ENCODE peak calls at places on chromosomes 4 and X, in five cellular contexts. Y, F, G, V and K are unnamed samples.
A peak's percentile ranks its signal among the peaks of the same experiment; 100 is the strongest.

GRCh38 chr4:100008048-100008447 is 58.0 kb upstream of the H2AZ1 start:
- DNase-seq in V (peak; percentile 74), G (no peak), F (peak; percentile 40), Y (no peak), K (peak; percentile 15)

GRCh38 chr4:57763070-57763469 is 652.9 kb upstream of the IGFBP7 start:
- DNase-seq in G (no peak), F (no peak), Y (no peak), V (no peak), K (no peak)

GRCh38 chr4:151455212-151455611 is 46.2 kb downstream of the FHIP1A start:
- DNase-seq in V (no peak), Y (no peak), G (no peak), F (no peak), K (no peak)

GRCh38 chr4:165967486-165967885 is 94.4 kb downstream of the TLL1 start:
- DNase-seq in Y (no peak), V (no peak), F (no peak), G (no peak), K (no peak)

GRCh38 chrX:111386884-111387283 is 25.1 kb downstream of the DCX start:
- DNase-seq in V (no peak), G (no peak), F (no peak), Y (no peak), K (no peak)

GRCh38 chr4:1049591-1049905 is 38.1 kb downstream of the FGFRL1 start:
- DNase-seq in F (no peak), V (no peak), G (no peak), Y (peak; percentile 18), K (no peak)

GRCh38 chr4:152513078-152513477 is 22.8 kb downstream of the FBXW7 start:
- DNase-seq in F (no peak), G (no peak), Y (no peak), V (no peak), K (no peak)

GRCh38 chr4:39685990-39686389 is 11.9 kb upstream of the UBE2K start:
- DNase-seq in F (no peak), G (no peak), Y (no peak), V (no peak), K (no peak)

GRCh38 chr4:10078481-10079233 is 37.9 kb downstream of the WDR1 start:
- DNase-seq in G (no peak), V (no peak), F (no peak), Y (peak; percentile 10), K (no peak)

GRCh38 chrX:37796805-37797204 is 16.9 kb downstream of the CYBB start:
- DNase-seq in G (no peak), Y (no peak), F (no peak), V (no peak), K (peak; percentile 1)

GRCh38 chr4:137307806-137308205 is 224.5 kb downstream of the PCDH18 start:
- DNase-seq in F (peak; percentile 82), G (no peak), Y (peak; percentile 21), V (peak; percentile 82), K (peak; percentile 84)

GRCh38 chrX:39905946-39906345 is 191.8 kb downstream of the BCOR start:
- DNase-seq in Y (no peak), V (no peak), G (peak; percentile 12), F (no peak), K (no peak)

GRCh38 chrX:115366535-115366934 is 77.0 kb downstream of the LUZP4 start:
- DNase-seq in G (no peak), F (no peak), V (no peak), Y (no peak), K (no peak)

GRCh38 chr4:81606166-81606565 is 134.5 kb upstream of the RASGEF1B start:
- DNase-seq in Y (no peak), G (no peak), V (no peak), F (no peak), K (no peak)

GRCh38 chr4:81604683-81605082 is 133.0 kb upstream of the RASGEF1B start:
- DNase-seq in V (no peak), F (no peak), G (no peak), Y (no peak), K (no peak)

GRCh38 chr4:81607947-81608346 is 136.2 kb upstream of the RASGEF1B start:
- DNase-seq in Y (no peak), G (no peak), F (no peak), V (no peak), K (no peak)

GRCh38 chr4:81605278-81605677 is 133.6 kb upstream of the RASGEF1B start:
- DNase-seq in Y (no peak), G (no peak), V (no peak), F (no peak), K (no peak)

GRCh38 chr4:81606796-81607550 is 135.3 kb upstream of the RASGEF1B start:
- DNase-seq in F (peak; percentile 51), Y (no peak), G (no peak), V (no peak), K (peak; percentile 45)
- H3K27ac ChIP-seq in F (no peak overlapping the region), Y (no peak overlapping the region), G (no peak overlapping the region), V (no peak overlapping the region), K (no peak overlapping the region)

GRCh38 chrX:20432746-20433374 is 166.2 kb upstream of the RPS6KA3 start:
- DNase-seq in F (no peak), V (no peak), Y (no peak), G (no peak), K (no peak)

GRCh38 chrX:20433376-20433775 is 166.7 kb upstream of the RPS6KA3 start:
- DNase-seq in V (peak; percentile 24), F (no peak), Y (no peak), G (no peak), K (no peak)

GRCh38 chrX:20431486-20431885 is 164.8 kb upstream of the RPS6KA3 start:
- DNase-seq in G (no peak), F (no peak), V (no peak), Y (no peak), K (no peak)

GRCh38 chrX:20435913-20436312 is 169.2 kb upstream of the RPS6KA3 start:
- DNase-seq in Y (no peak), G (no peak), V (no peak), F (no peak), K (no peak)

GRCh38 chrX:20432048-20432447 is 165.3 kb upstream of the RPS6KA3 start:
- DNase-seq in Y (no peak), V (peak; percentile 59), F (peak; percentile 52), G (no peak), K (peak; percentile 86)
- H3K9me3 ChIP-seq in Y (no peaks in the 10 kb centered on the region), V (no peaks in the 10 kb centered on the region), F (no peaks in the 10 kb centered on the region), G (no peaks in the 10 kb centered on the region), K (no peaks in the 10 kb centered on the region)

GRCh38 chr4:149164282-149164681 is 651.4 kb downstream of the IQCM start:
- DNase-seq in V (peak; percentile 92), Y (no peak), F (peak; percentile 46), G (peak; percentile 5), K (peak; percentile 98)
- TF ChIP-seq CTCF in V (peak; percentile 16), Y (no peak), F (no peak), G (no peak), K (no peak)

DNA sequence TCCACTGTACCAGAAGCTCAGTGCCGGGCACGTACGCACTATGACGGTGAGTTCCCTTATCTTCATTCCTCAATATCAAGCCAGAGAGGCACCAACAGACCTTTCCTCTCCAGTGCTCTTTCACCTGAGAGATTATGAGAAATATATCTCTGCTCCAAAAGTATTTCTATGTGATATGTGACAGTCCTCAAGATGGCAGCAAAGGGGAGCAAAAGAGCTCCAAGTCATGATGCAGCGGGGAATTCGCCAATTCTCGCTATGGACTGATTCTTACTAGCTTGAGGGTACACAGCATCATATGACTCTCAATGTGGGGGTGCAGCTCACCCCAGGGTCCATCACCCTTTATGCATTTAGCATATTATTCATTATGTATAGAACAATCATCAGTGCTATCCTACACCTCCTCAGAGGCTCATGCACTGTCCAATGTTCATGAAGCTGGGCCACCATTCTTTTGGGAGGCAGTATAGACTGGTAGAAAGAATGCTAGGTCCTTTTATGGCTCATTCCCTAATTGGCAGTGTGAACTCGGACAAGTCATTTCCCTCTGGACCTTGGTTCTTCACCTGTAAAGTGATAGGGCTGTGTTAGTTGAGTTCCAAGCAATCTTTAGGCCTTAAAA is 12.8 kb upstream of the IQSEC2 start:
- DNase-seq in G (peak; percentile 3), F (peak; percentile 8), V (peak; percentile 26), Y (no peak), K (no peak)
- H3K27ac ChIP-seq in G (no peak overlapping the region), F (no peak overlapping the region), V (no peak overlapping the region), Y (no peak overlapping the region), K (no peak overlapping the region)

GRCh38 chr4:160403066-160403465 is 1300.2 kb downstream of the RAPGEF2 start:
- DNase-seq in Y (no peak), V (no peak), F (no peak), G (no peak), K (no peak)
- H3K9me3 ChIP-seq in Y (no peaks in the 10 kb centered on the region), V (peaks cover 9% of the 10 kb centered on the region), F (no peaks in the 10 kb centered on the region), G (peaks cover 4% of the 10 kb centered on the region), K (no peaks in the 10 kb centered on the region)

DNA sequence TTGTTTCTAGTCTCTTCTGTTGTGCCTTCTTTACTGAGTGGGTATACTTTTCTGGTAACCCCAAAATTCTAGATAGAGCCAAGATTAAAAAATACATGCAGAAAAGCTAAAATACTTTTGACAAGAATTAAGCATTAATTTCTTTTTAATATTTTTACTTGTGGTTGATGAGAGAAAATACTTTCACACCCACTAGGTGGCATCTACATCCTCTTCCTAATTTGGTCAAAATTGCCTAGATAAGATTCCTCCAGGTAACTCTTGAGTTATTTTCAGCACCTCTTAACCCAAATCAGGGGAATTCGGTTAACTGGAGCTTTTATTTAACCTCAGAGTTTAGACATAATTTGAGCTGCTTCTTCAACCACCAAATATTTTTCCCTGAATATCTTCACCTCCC is 28.4 kb upstream of the COX7B2 start:
- DNase-seq in V (no peak), G (peak; percentile 6), Y (no peak), F (peak; percentile 12), K (peak; percentile 34)
- TF ChIP-seq CTCF in V (peak; percentile 36), G (no peak), Y (no peak), F (peak; percentile 26), K (peak; percentile 35)